ENCODE peak calls at places on chromosomes 6 and 20, in four cellular contexts. K is neuronal stem cell, N is mesenchymal stem cell, Q is mesendoderm. A is an unnamed sample.

GRCh38 chr20:47578543-47578942 is 76.9 kb downstream of the NCOA3 start:
- DNase-seq in Q (no peak), N (no peak), K (no peak), A (no peak)

GRCh38 chr6:167571550-167571949 is 246.7 kb downstream of the TTLL2 start:
- DNase-seq in K (no peak), Q (no peak), N (no peak), A (no peak)

GRCh38 chr6:134750669-134751068 is 199.2 kb downstream of the ALDH8A1 start:
- DNase-seq in K (no peak), N (peak), Q (no peak), A (no peak)

GRCh38 chr6:169618526-169619490 is 83.0 kb downstream of the WDR27 start:
- DNase-seq in K (no peak), Q (peak), N (peak), A (no peak)

GRCh38 chr6:14035448-14035847 is 82.1 kb upstream of the CD83 start:
- DNase-seq in K (no peak), N (peak), Q (peak), A (peak)

GRCh38 chr20:56358070-56358469 is 704 bp upstream of the FAM210B start:
- DNase-seq in K (no peak), Q (no peak), N (no peak), A (no peak)

GRCh38 chr6:125983246-125983945 is 2.9 kb upstream of the TRMT11 start:
- DNase-seq in K (no peak), Q (no peak), N (peak), A (no peak)

GRCh38 chr6:109454483-109455160 is 950 bp downstream of the MICAL1 start:
- DNase-seq in K (no peak), Q (no peak), N (peak), A (no peak)

GRCh38 chr6:16712931-16713484 is 48.3 kb downstream of the ATXN1 start:
- DNase-seq in K (no peak), Q (peak), N (peak), A (no peak)

GRCh38 chr6:161138545-161139303 is 135.1 kb downstream of the AGPAT4 start:
- DNase-seq in K (no peak), Q (peak), N (no peak), A (no peak)

GRCh38 chr20:48959902-48960550 is 38.5 kb downstream of the ARFGEF2 start:
- DNase-seq in K (no peak), N (no peak), Q (no peak), A (no peak)

GRCh38 chr6:422423-423061 is 31.0 kb downstream of the IRF4 start:
- DNase-seq in Q (peak), K (no peak), N (peak), A (no peak)

GRCh38 chr6:87421576-87421975 is 13.8 kb downstream of the CFAP206 start:
- DNase-seq in N (no peak), Q (peak), K (no peak), A (no peak)

GRCh38 chr6:158770533-158770932 is 48.6 kb downstream of the EZR start:
- DNase-seq in K (no peak), N (no peak), Q (no peak), A (no peak)

GRCh38 chr20:53839423-53840176 is 230.8 kb downstream of the BCAS1 start:
- DNase-seq in K (no peak), N (no peak), Q (no peak), A (no peak)

GRCh38 chr6:170080169-170080827 is 210.6 kb downstream of the DLL1 start:
- DNase-seq in Q (no peak), K (no peak), N (no peak), A (no peak)

GRCh38 chr6:63963756-63964315 is 328.2 kb downstream of the PHF3 start:
- DNase-seq in N (no peak), K (no peak), Q (no peak), A (no peak)

GRCh38 chr6:3478341-3478740 is 21.5 kb upstream of the SLC22A23 start:
- DNase-seq in Q (no peak), N (no peak), K (no peak), A (no peak)

GRCh38 chr6:164109770-164110140 is 695.2 kb downstream of the QKI start:
- DNase-seq in N (peak), Q (peak), K (no peak), A (peak)

GRCh38 chr6:116152620-116153019 is 26.7 kb upstream of the COL10A1 start:
- DNase-seq in N (no peak), Q (no peak), K (no peak), A (no peak)

GRCh38 chr6:75266716-75267291 is 17.8 kb downstream of the TMEM30A start:
- DNase-seq in N (peak), Q (peak), K (no peak), A (no peak)

GRCh38 chr6:152170702-152171667 is 363.5 kb downstream of the ESR1 start:
- DNase-seq in Q (peak), K (no peak), N (peak), A (no peak)

GRCh38 chr6:72669324-72669723 is 47.5 kb downstream of the KCNQ5 start:
- DNase-seq in N (no peak), Q (no peak), K (no peak), A (peak)

GRCh38 chr6:104884867-104885517 is 25.3 kb upstream of the HACE1 start:
- DNase-seq in Q (no peak), K (no peak), N (no peak), A (no peak)

GRCh38 chr20:6765469-6766058 is 1.9 kb upstream of the BMP2 start:
- DNase-seq in N (peak), K (peak), Q (peak), A (no peak)

GRCh38 chr6:111260570-111261298 is 173.4 kb downstream of the SLC16A10 start:
- DNase-seq in N (peak), K (no peak), Q (no peak), A (no peak)

GRCh38 chr20:13017235-13017634 is 8.5 kb downstream of the SPTLC3 start:
- DNase-seq in N (peak), K (no peak), Q (no peak), A (no peak)

GRCh38 chr20:4593149-4593525 is 128.6 kb upstream of the PRND start:
- DNase-seq in K (no peak), N (no peak), Q (no peak), A (no peak)
- H2BK15ac ChIP-seq in K (no peak), N (no peak), Q (no peak), A (no peak)

GRCh38 chr6:81929828-81930227 is 177.3 kb upstream of the TENT5A start:
- DNase-seq in N (no peak), Q (no peak), K (no peak), A (no peak)

GRCh38 chr6:81934936-81935335 is 182.5 kb upstream of the TENT5A start:
- DNase-seq in N (no peak), K (no peak), Q (no peak), A (no peak)

GRCh38 chr6:81933648-81934047 is 181.2 kb upstream of the TENT5A start:
- DNase-seq in N (no peak), Q (no peak), K (no peak), A (no peak)

GRCh38 chr6:81937296-81937937 is 184.9 kb upstream of the TENT5A start:
- DNase-seq in N (peak), K (no peak), Q (no peak), A (no peak)

GRCh38 chr6:81933089-81933488 is 180.6 kb upstream of the TENT5A start:
- DNase-seq in Q (no peak), N (no peak), K (no peak), A (no peak)
- H2BK15ac ChIP-seq in Q (no peak), N (no peak), K (no peak), A (no peak)

DNA sequence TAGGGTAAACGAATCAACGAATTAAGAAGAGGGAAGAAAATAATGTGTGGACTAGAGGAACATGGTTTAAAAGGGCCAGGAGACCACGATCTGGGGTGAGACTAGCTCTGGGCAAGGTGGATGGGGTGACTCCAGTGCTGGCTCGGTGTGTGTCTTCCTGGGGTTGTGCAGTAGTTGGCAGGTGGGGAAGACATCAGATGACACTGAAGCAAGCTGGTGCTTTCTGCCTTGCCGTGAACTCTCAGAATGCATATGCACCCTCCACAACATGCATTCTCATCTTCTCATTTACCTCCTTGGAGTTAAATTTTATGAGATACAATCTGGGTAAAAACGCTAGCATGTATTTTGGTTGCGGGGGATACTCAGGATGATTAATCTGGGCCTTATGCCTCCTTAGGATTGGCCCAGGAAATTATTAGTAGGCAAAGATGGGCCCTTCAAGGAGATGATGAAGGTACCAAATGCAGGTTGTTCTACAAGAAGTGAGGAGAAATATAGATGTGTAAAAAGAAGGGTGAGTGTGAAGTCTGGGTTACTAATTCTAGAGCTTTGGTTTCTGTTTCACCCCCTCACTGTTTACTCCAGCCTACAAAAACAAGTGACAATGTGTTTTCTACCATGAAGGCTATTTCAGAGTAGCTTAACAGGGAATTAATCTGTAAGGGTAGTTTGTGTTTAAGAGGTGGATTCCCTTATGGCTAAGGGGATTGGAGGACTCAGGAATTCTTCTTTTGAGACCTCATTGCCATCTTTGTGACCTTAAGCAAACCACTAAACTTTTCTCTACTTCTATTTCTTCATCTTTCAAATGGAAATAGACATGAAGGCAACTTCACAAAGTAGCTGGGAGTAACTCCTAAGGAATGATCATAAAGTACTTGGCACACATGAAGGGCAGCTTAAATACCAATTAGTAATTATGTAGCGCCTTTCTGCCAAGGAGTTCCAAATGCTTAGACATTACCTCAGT is 71.0 kb upstream of the SUPT3H start:
- DNase-seq in Q (no peak), K (no peak), N (peak), A (no peak)
- H2BK15ac ChIP-seq in Q (no peak), K (no peak), N (no peak), A (no peak)

DNA sequence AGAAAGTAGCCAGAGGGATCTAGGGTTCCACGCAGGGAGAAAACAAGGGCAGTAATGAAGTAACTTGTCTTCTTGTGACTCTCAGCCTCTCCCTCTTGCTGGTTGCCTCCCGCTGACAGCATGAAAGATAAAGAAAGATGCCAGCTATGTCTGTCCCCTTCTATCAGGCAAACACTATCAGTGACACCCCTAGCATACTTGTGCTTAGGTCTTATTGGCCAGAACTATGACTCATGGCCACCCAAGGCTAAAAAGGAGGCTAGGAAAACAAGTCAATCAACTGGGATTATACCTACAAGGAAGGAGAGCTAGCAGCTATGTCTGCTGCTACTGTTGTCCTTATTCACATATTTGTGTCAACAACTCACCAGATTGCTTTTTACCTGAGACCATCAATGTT is 206.8 kb upstream of the SOX4 start:
- DNase-seq in Q (peak), K (no peak), N (no peak), A (no peak)
- H2BK15ac ChIP-seq in Q (no peak), K (no peak), N (no peak), A (no peak)

GRCh38 chr20:49979030-49979832 is 3.5 kb upstream of the SNAI1 start:
- DNase-seq in K (peak), N (peak), Q (peak), A (peak)
- H2BK15ac ChIP-seq in K (no peak), N (peak), Q (no peak), A (no peak)

DNA sequence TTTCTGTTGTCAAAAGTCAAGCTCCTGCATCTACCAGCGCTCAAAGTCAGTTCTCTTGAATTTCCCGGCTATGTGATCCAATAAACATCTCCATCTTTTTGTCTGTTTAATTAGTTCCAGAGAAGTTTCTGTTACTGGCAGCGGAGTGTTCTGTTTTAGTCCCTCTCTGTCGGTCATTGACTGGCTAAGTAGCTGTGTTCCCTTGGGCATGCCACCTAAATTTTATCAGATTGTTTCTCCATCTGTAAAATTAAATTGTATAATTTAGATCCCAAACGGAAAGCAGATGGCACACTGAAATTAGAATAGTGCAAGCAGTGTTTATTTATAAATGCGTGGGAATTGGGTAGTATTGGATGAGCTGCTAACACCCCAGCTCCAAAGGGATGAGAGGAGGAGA is 29.7 kb upstream of the PRL start:
- DNase-seq in N (no peak), K (no peak), Q (no peak), A (no peak)
- H2BK15ac ChIP-seq in N (no peak), K (no peak), Q (no peak), A (no peak)

A was measured in H9.